ENCODE peak calls at places on chromosome 19, in seven cellular contexts. B, D, K, C, G, Y and Z are unnamed samples.

GRCh38 chr19:2887391-2887914 is 13.3 kb upstream of the ZNF57 start:
- DNase-seq in D (no peak), B (no peak), G (no peak), C (peak; percentile 95), Y (no peak), K (peak; percentile 39), Z (no peak)

GRCh38 chr19:5738423-5738822 is 18.0 kb downstream of the CATSPERD start:
- DNase-seq in C (no peak), B (no peak), K (no peak), G (no peak), Y (no peak), D (no peak), Z (no peak)

GRCh38 chr19:19111967-19112580 is 26.2 kb downstream of the TMEM161A start:
- DNase-seq in B (no peak), K (no peak), C (no peak), Y (no peak), D (no peak), G (no peak), Z (no peak)

GRCh38 chr19:28118235-28118634 is 1094.7 kb downstream of the UQCRFS1 start:
- DNase-seq in D (no peak), K (no peak), C (no peak), Y (no peak), B (no peak), G (no peak), Z (no peak)

GRCh38 chr19:8355631-8356402 is 8.1 kb upstream of the ANGPTL4 start:
- DNase-seq in D (peak; percentile 63), C (no peak), B (peak; percentile 31), G (no peak), Y (no peak), K (no peak), Z (peak; percentile 81)

GRCh38 chr19:34633806-34634205 is 43.2 kb downstream of the SCGB2B2 start:
- DNase-seq in B (no peak), D (no peak), Y (no peak), K (no peak), C (no peak), G (no peak), Z (no peak)

GRCh38 chr19:34128558-34129250 is 43.6 kb upstream of the LSM14A start:
- DNase-seq in B (no peak), G (no peak), Y (no peak), C (no peak), D (no peak), K (no peak), Z (no peak)

GRCh38 chr19:38989066-38989605 is 13.6 kb upstream of the FBXO17 start:
- DNase-seq in B (no peak), K (no peak), C (no peak), Y (no peak), G (no peak), D (no peak), Z (no peak)

GRCh38 chr19:17424743-17425365 is 5.0 kb downstream of the MVB12A start:
- DNase-seq in D (no peak), C (peak; percentile 63), K (no peak), G (no peak), B (no peak), Y (peak; percentile 35), Z (no peak)

GRCh38 chr19:44212865-44213346 is 574 bp downstream of the ZNF227 start:
- DNase-seq in D (no peak), G (no peak), Y (no peak), K (peak; percentile 7), B (no peak), C (no peak), Z (no peak)

GRCh38 chr19:31181535-31181934 is 167.7 kb downstream of the TSHZ3 start:
- DNase-seq in D (no peak), K (no peak), Y (no peak), C (no peak), G (no peak), B (no peak), Z (peak; percentile 52)

GRCh38 chr19:2820112-2820702 is 539 bp downstream of the ZNF554 start:
- DNase-seq in K (no peak), Y (no peak), B (no peak), G (no peak), D (no peak), C (no peak), Z (no peak)

GRCh38 chr19:17184381-17184841 is 30.7 kb upstream of the USE1 start:
- DNase-seq in Y (peak; percentile 76), K (no peak), C (no peak), G (no peak), D (no peak), B (no peak), Z (no peak)

GRCh38 chr19:16135410-16136127 is 7.9 kb upstream of the HSH2D start:
- DNase-seq in Y (no peak), K (no peak), D (no peak), G (no peak), C (no peak), B (no peak), Z (no peak)

GRCh38 chr19:17279436-17279835 is 2.3 kb upstream of the ANKLE1 start:
- DNase-seq in K (no peak), G (no peak), D (no peak), C (no peak), Y (no peak), B (no peak), Z (no peak)

GRCh38 chr19:1272423-1273262 is 2.7 kb upstream of the FAM174C start:
- DNase-seq in D (no peak), Y (no peak), C (no peak), K (peak; percentile 14), G (no peak), B (no peak), Z (no peak)
- H3K4me1 ChIP-seq in D (peaks cover 76% of the 10 kb centered on the region), Y (peaks cover 82% of the 10 kb centered on the region), C (peaks cover 41% of the 10 kb centered on the region), K (peaks cover 57% of the 10 kb centered on the region), G (peaks cover 51% of the 10 kb centered on the region), B (peaks cover 67% of the 10 kb centered on the region), Z (peaks cover 79% of the 10 kb centered on the region)

GRCh38 chr19:53982056-53982455 is 9.4 kb upstream of the CACNG6 start:
- DNase-seq in G (no peak), C (no peak), B (no peak), D (no peak), K (no peak), Y (no peak), Z (no peak)

GRCh38 chr19:53980553-53981407 is 10.7 kb upstream of the CACNG6 start:
- DNase-seq in D (no peak), B (no peak), Y (no peak), K (no peak), C (no peak), G (no peak), Z (no peak)

GRCh38 chr19:53983457-53984289 is 7.8 kb upstream of the CACNG6 start:
- DNase-seq in Y (no peak), D (no peak), K (no peak), B (no peak), C (no peak), G (no peak), Z (no peak)

GRCh38 chr19:53982611-53983010 is 8.8 kb upstream of the CACNG6 start:
- DNase-seq in C (no peak), D (peak; percentile 26), K (peak; percentile 20), Y (no peak), B (no peak), G (no peak), Z (no peak)

DNA sequence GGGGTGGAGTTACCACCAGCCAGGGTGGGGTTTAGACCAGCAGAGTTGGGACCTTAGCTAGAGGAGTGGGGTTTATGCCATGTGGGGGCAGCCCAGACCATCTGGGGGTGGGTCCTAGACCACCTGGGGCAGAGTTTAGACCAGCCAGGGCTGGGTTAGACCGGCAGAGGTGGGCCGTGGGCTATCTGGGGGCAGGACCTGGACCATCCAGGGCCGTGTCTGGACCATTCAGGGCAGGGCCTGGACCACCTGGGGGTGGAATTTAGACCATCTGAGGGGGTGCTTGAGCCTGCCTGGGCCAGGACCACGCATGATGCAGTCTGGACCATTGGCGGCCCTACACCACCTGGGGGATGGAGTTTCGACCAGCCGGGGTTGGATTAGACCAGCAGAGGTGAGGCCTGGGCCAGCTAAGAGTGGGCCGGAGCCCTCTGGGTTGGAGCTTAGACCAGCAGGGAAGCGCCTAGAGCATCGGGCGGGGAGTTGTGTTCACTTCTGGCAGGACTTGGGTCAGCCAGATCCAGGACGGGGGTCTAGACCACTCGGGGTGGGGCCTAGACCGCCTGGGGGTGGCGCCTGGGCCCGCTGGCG is 9.9 kb upstream of the CACNG6 start:
- DNase-seq in B (no peak), G (no peak), Y (no peak), K (no peak), C (no peak), D (no peak), Z (no peak)
- H3K4me3 ChIP-seq in B (peak overlapping the region; percentile 26), G (no peak overlapping the region), Y (no peak overlapping the region), K (no peak overlapping the region), C (no peak overlapping the region), D (no peak overlapping the region), Z (peak overlapping the region; percentile 41)

GRCh38 chr19:45710731-45711130 is 18.3 kb downstream of the QPCTL start:
- DNase-seq in K (no peak), D (no peak), C (no peak), G (no peak), Y (no peak), B (no peak), Z (no peak)

GRCh38 chr19:45712699-45713067 is 18.0 kb downstream of the FBXO46 start:
- DNase-seq in C (no peak), Y (no peak), G (no peak), D (no peak), B (no peak), K (no peak), Z (no peak)

GRCh38 chr19:45715139-45715538 is 15.6 kb downstream of the FBXO46 start:
- DNase-seq in K (no peak), C (no peak), G (no peak), Y (no peak), D (no peak), B (no peak), Z (no peak)

GRCh38 chr19:45713141-45713540 is 17.6 kb downstream of the FBXO46 start:
- DNase-seq in K (no peak), G (no peak), C (no peak), Y (no peak), B (no peak), D (no peak), Z (no peak)

GRCh38 chr19:45711851-45712698 is 18.6 kb downstream of the FBXO46 start:
- DNase-seq in K (no peak), G (no peak), D (no peak), C (no peak), Y (no peak), B (no peak), Z (peak; percentile 66)
- H3K4me1 ChIP-seq in K (no peaks in the 10 kb centered on the region), G (peaks cover 4% of the 10 kb centered on the region), D (peaks cover 11% of the 10 kb centered on the region), C (peaks cover 3% of the 10 kb centered on the region), Y (peaks cover 15% of the 10 kb centered on the region), B (peaks cover 8% of the 10 kb centered on the region), Z (peaks cover 14% of the 10 kb centered on the region)

DNA sequence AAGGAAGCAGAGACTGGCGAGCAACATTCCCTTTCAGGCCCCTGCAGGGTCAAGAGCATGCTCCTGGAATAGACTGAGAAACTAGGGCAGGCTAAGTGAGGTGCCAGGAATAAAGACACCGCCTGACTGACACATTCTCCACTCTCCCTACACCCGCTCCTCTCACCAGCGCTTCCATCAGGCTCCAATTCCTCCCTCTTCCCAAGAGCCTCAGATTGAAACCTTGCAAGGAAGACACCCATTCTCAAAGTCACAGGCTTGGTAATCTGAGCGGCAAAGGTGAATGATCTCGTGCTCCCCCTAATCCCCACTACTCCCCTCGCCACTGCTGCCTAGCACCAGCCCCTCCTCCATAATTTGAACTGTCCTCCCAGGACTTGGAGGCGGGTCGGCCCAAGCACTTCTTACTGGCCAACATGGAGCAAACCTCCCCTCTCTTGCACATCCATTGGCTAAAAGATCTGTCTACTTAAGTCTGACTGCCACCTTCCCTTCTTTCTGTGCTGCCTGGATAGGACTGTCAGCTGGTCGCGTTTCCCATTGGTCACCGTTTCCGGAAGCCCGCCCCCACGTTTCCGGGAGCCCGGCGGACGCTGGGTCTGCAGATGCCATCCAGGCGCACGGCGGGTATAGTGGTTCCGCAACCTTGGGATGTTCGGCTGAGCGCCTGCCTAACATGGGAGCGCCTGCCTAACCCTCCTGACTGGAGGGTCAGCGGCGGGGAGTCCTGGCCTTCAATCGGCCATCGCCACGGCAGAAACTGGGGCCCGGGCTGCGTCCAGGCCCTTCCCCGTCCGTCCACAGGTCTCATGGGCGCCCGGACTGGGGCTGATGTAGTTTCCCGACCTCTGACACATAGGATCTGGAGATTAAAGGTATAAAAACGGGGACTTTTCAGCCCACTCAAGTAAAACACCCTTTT is 33.6 kb downstream of the ZNF383 start:
- DNase-seq in B (peak; percentile 10), C (no peak), G (peak; percentile 54), Y (peak; percentile 26), D (peak; percentile 71), K (peak; percentile 75), Z (peak; percentile 69)
- H3K4me3 ChIP-seq in B (peak overlapping the region; percentile 50), C (no peak overlapping the region), G (peak overlapping the region; percentile 18), Y (peak overlapping the region; percentile 25), D (peak overlapping the region; percentile 63), K (peak overlapping the region; percentile 36), Z (peak overlapping the region; percentile 65)